ENCODE peak calls at places on chromosome X, in nine cellular contexts. N is transverse colon, D is stomach, S is A549, B is sigmoid colon, G is ovary, Z is GM12878, F is tibial nerve, V is upper lobe of left lung. J is an unnamed sample.

GRCh38 chrX:39821011-39821708 is 276.6 kb downstream of the BCOR start:
- DNase-seq in N (no peak), D (no peak), S (no peak), B (no peak), G (peak), Z (no peak), F (no peak), V (peak), J (no peak)

GRCh38 chrX:8738588-8739189 is 6.8 kb upstream of the ANOS1 start:
- DNase-seq in N (peak), D (peak), S (peak), B (no peak), G (peak), Z (no peak), F (peak), V (no peak), J (no peak)

GRCh38 chrX:1322393-1322792 is 14.2 kb upstream of the IL3RA start:
- DNase-seq in N (no peak), D (no peak), S (no peak), B (no peak), G (no peak), Z (no peak), F (no peak), V (no peak), J (no peak)

GRCh38 chrX:45623266-45623665 is 422.6 kb upstream of the DIPK2B start:
- DNase-seq in N (no peak), D (no peak), S (peak), B (no peak), G (no peak), Z (no peak), F (no peak), V (no peak), J (no peak)

GRCh38 chrX:87663421-87663820 is 145.8 kb downstream of the KLHL4 start:
- DNase-seq in N (no peak), D (no peak), S (no peak), B (no peak), G (no peak), Z (no peak), F (no peak), V (no peak), J (no peak)

GRCh38 chrX:153725039-153725831 is 579 bp downstream of the ABCD1 start:
- DNase-seq in N (no peak), D (no peak), S (no peak), B (no peak), G (peak), Z (no peak), F (no peak), V (peak), J (no peak)

GRCh38 chrX:49282647-49283011 is 13.0 kb downstream of the PPP1R3F start:
- DNase-seq in N (no peak), D (peak), S (peak), B (peak), G (peak), Z (no peak), F (no peak), V (no peak), J (no peak)

GRCh38 chrX:106036716-106037115 is 1.8 kb downstream of the SERPINA7 start:
- DNase-seq in N (no peak), D (no peak), S (no peak), B (no peak), G (no peak), Z (no peak), F (no peak), V (no peak), J (no peak)

GRCh38 chrX:103774070-103774642 is 2.5 kb upstream of the PLP1 start:
- DNase-seq in N (no peak), D (no peak), S (peak), B (no peak), G (no peak), Z (no peak), F (no peak), V (no peak), J (no peak)

GRCh38 chrX:123348468-123348867 is 164.4 kb downstream of the GRIA3 start:
- DNase-seq in N (no peak), D (no peak), S (no peak), B (no peak), G (no peak), Z (no peak), F (no peak), V (no peak), J (no peak)

GRCh38 chrX:150635952-150636351 is 57.2 kb upstream of the MTMR1 start:
- DNase-seq in N (no peak), D (no peak), S (peak), B (no peak), G (no peak), Z (peak), F (no peak), V (no peak), J (no peak)

GRCh38 chrX:115452256-115452655 is 108.7 kb upstream of the PLS3 start:
- DNase-seq in N (no peak), D (no peak), S (no peak), B (no peak), G (no peak), Z (no peak), F (no peak), V (no peak), J (no peak)

GRCh38 chrX:72100824-72101351 is 30.8 kb downstream of the RTL5 start:
- DNase-seq in N (peak), D (peak), S (no peak), B (no peak), G (no peak), Z (peak), F (no peak), V (no peak), J (no peak)

GRCh38 chrX:85828771-85829170 is 218.6 kb downstream of the CHM start:
- DNase-seq in N (no peak), D (no peak), S (no peak), B (no peak), G (no peak), Z (no peak), F (no peak), V (no peak), J (no peak)

GRCh38 chrX:63561425-63561824 is 210.3 kb upstream of the SPIN4 start:
- DNase-seq in N (no peak), D (no peak), S (no peak), B (no peak), G (no peak), Z (no peak), F (no peak), V (no peak), J (no peak)
- TF ChIP-seq EP300 in N (no peak), D (no peak), S (no peak), B (no peak), G (no peak), Z (no peak), F (no peak), V (no peak), J (no peak)

DNA sequence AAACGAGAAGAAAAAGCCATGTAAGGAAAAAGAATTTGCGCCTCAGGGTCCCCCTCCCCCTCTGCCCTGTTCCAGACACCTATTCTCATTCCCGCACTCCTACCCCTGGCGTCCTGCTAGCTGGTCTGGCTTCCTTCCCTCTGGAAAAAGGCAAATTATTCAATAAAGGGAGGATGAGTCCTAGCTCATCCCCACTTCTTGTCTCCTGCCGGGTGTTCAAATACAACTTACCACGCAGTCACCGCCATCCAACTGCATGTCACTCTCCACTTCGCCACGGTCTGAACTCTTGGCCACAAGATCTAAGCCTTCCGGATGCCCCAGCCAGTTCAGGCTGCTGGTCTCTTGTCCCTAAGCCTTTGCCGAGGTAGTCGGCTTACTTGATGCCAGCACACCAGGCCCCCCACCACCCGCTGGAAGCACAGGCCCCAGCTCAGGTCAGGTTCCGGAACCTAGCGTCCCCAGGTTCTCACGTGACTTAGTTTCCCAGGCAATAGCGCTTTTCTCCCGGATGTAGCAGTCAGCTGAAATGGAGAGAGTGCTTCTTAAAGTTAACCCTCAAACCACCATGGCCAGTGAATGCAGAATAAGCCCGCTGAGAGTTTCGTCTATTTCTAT is 209.6 kb upstream of the SPIN4 start:
- DNase-seq in N (peak), D (peak), S (peak), B (peak), G (peak), Z (peak), F (peak), V (peak), J (no peak)
- TF ChIP-seq POLR2A in N (no peak), D (no peak), S (peak), B (no peak), G (no peak), Z (peak), F (no peak), V (no peak), J (no peak)

GRCh38 chrX:42996861-42997260 is 218.9 kb upstream of the PPP1R2C start:
- DNase-seq in N (no peak), D (no peak), S (no peak), B (no peak), G (no peak), Z (no peak), F (no peak), V (no peak), J (no peak)
- TF ChIP-seq EP300 in N (no peak), D (no peak), S (no peak), B (no peak), G (no peak), Z (no peak), F (no peak), V (no peak), J (no peak)

GRCh38 chrX:47836164-47837072 is at the start of gene ZNF81:
- DNase-seq in N (peak), D (peak), S (peak), B (peak), G (peak), Z (peak), F (peak), V (peak), J (peak)
- TF ChIP-seq POLR2A in N (peak), D (no peak), S (peak), B (no peak), G (no peak), Z (peak), F (peak), V (peak), J (no peak)

GRCh38 chrX:20527458-20528099 is 260.9 kb upstream of the RPS6KA3 start:
- DNase-seq in N (no peak), D (no peak), S (peak), B (no peak), G (peak), Z (no peak), F (peak), V (no peak), J (no peak)
- TF ChIP-seq EP300 in N (no peak), D (no peak), S (no peak), B (no peak), G (no peak), Z (no peak), F (no peak), V (no peak), J (no peak)

J was measured in esophagus muscularis mucosa.